ENCODE peak calls at places on chromosomes 1 and 21, in seven cellular contexts. S is stromal cell of bone marrow; J is T47D; M is left lung; I is stimulated activated CD8-positive, alpha-beta memory T cell treated with anti-CD3 and anti-CD28 coated beads, Interleukin-7, amount 100 ng/mL, for 1 hour; W is AG04450; C is AG20443. Q is an unnamed sample.
A peak's percentile ranks its signal among the peaks of the same experiment; 100 is the strongest.

GRCh38 chr1:27435566-27436203 is 43.3 kb downstream of the GPR3 start:
- DNase-seq in J (no peak), W (no peak), S (no peak), M (no peak), C (no peak), I (no peak), Q (no peak)

GRCh38 chr1:233326995-233327937 is at the start of gene MAP3K21:
- DNase-seq in I (peak; percentile 66), M (peak; percentile 97), C (peak; percentile 39), J (peak; percentile 85), W (no peak), S (no peak), Q (peak; percentile 60)

GRCh38 chr1:33383974-33384767 is 46.7 kb downstream of the PHC2 start:
- DNase-seq in S (peak; percentile 52), C (peak; percentile 69), I (no peak), M (no peak), J (no peak), W (no peak), Q (peak; percentile 37)

GRCh38 chr1:112265946-112266345 is 130.1 kb upstream of the CTTNBP2NL start:
- DNase-seq in I (no peak), M (no peak), C (no peak), S (no peak), J (no peak), W (no peak), Q (no peak)

GRCh38 chr1:113530021-113530420 is 139.7 kb downstream of the MAGI3 start:
- DNase-seq in M (no peak), W (no peak), I (no peak), C (no peak), S (no peak), J (no peak), Q (no peak)

GRCh38 chr1:55192093-55192492 is 23.1 kb downstream of the USP24 start:
- DNase-seq in J (no peak), I (no peak), M (no peak), S (no peak), W (no peak), C (no peak), Q (no peak)

GRCh38 chr1:53557369-53557768 is 98.2 kb downstream of the DMRTB1 start:
- DNase-seq in J (no peak), M (no peak), C (no peak), I (no peak), W (no peak), S (no peak), Q (peak; percentile 4)

GRCh38 chr1:204323887-204324286 is 35.8 kb downstream of the PLEKHA6 start:
- DNase-seq in C (peak; percentile 75), W (no peak), S (peak; percentile 45), I (no peak), M (no peak), J (no peak), Q (no peak)

GRCh38 chr1:48776400-48777218 is at the start of gene BEND5:
- DNase-seq in W (peak; percentile 6), I (peak; percentile 37), C (peak; percentile 38), S (no peak), J (no peak), M (peak; percentile 83), Q (peak; percentile 54)

GRCh38 chr1:8962812-8963669 is 17.4 kb downstream of the CA6 start:
- DNase-seq in C (peak; percentile 70), W (no peak), S (no peak), M (no peak), J (peak; percentile 14), I (no peak), Q (no peak)

GRCh38 chr1:86861424-86861823 is 52.5 kb downstream of the SELENOF start:
- DNase-seq in J (no peak), M (no peak), W (no peak), I (no peak), C (no peak), S (no peak), Q (no peak)

GRCh38 chr21:27631471-27631870 is 664.6 kb upstream of the ADAMTS5 start:
- DNase-seq in C (no peak), J (no peak), S (no peak), W (no peak), I (no peak), M (no peak), Q (no peak)

GRCh38 chr1:235078927-235079381 is 49.7 kb downstream of the TOMM20 start:
- DNase-seq in M (no peak), J (no peak), W (no peak), S (peak; percentile 61), I (no peak), C (peak; percentile 65), Q (no peak)

GRCh38 chr1:91980663-91981062 is 31.5 kb downstream of the BRDT start:
- DNase-seq in M (no peak), J (no peak), S (no peak), C (no peak), W (no peak), I (no peak), Q (no peak)

GRCh38 chr1:117967472-117967871 is 37.9 kb downstream of the WDR3 start:
- DNase-seq in W (peak; percentile 15), I (no peak), C (peak; percentile 37), S (peak; percentile 40), J (no peak), M (no peak), Q (no peak)

GRCh38 chr1:53606197-53607095 is 132.5 kb downstream of the GLIS1 start:
- DNase-seq in I (no peak), S (no peak), W (no peak), J (no peak), C (no peak), M (no peak), Q (peak; percentile 3)

GRCh38 chr1:175599212-175599681 is 144.1 kb downstream of the TNR start:
- DNase-seq in J (no peak), M (no peak), C (no peak), W (no peak), I (no peak), S (no peak), Q (no peak)

GRCh38 chr1:187203257-187203656 is 374.5 kb downstream of the PLA2G4A start:
- DNase-seq in W (no peak), M (no peak), S (peak; percentile 16), J (no peak), I (no peak), C (no peak), Q (no peak)

GRCh38 chr1:117044217-117044616 is 15.9 kb upstream of the TTF2 start:
- DNase-seq in J (no peak), M (no peak), C (no peak), I (no peak), S (no peak), W (no peak), Q (no peak)

GRCh38 chr1:26853156-26853555 is 9.8 kb upstream of the SFN start:
- DNase-seq in S (peak; percentile 65), W (no peak), I (peak; percentile 81), J (peak; percentile 87), C (peak; percentile 93), M (peak; percentile 86), Q (peak; percentile 83)

GRCh38 chr1:153919879-153920852 is 2.6 kb downstream of the GATAD2B start:
- DNase-seq in C (no peak), I (no peak), J (peak; percentile 64), W (no peak), S (no peak), M (no peak), Q (no peak)

GRCh38 chr1:47402591-47402990 is 13.5 kb upstream of the FOXE3 start:
- DNase-seq in S (no peak), W (no peak), M (no peak), J (no peak), I (no peak), C (no peak), Q (no peak)

GRCh38 chr1:40887012-40887378 is 24.8 kb upstream of the CITED4 start:
- DNase-seq in W (no peak), S (no peak), I (no peak), J (no peak), C (no peak), M (no peak), Q (no peak)

GRCh38 chr1:43360616-43361015 is 1.8 kb downstream of the CDC20 start:
- DNase-seq in I (no peak), C (no peak), W (no peak), M (no peak), S (no peak), J (no peak), Q (no peak)

GRCh38 chr1:53294557-53294956 is 33.3 kb downstream of the LRP8 start:
- DNase-seq in J (no peak), S (no peak), C (peak; percentile 22), I (no peak), M (no peak), W (peak; percentile 6), Q (no peak)